ENCODE peak calls at places on chromosomes 16 and 17, in ten cellular contexts. One of them, this sample, is unnamed.

GRCh38 chr17:34820922-34821321 is 140.3 kb downstream of the CCT6B start:
- DNase-seq in kidney tubule cell: peak
- DNase-seq in central memory CD4-positive, alpha-beta T cell: no peak
- DNase-seq in stimulated activated CD8-positive, alpha-beta memory T cell treated with anti-CD3 and anti-CD28 coated beads, Interleukin-15, amount 100 ng/mL, for 24 hours: no peak
- DNase-seq in OCI-LY7: no peak
- DNase-seq in T-helper 22 cell: no peak
- DNase-seq in WERI-Rb-1: no peak
- DNase-seq in GM04503: no peak
- DNase-seq in NCI-H1436 treated with DMSO at 0.1 percent for 48 hours: no peak
- DNase-seq in activated CD4-positive, alpha-beta T cell treated with anti-CD3 and anti-CD28 coated beads, Interleukin-2, amount 50 U/mL, for 48 hours: no peak
- DNase-seq in this sample: no peak

GRCh38 chr16:69186642-69187386 is at the start of gene SNTB2:
- DNase-seq in OCI-LY7: peak
- DNase-seq in NCI-H1436 treated with DMSO at 0.1 percent for 48 hours: peak
- DNase-seq in activated CD4-positive, alpha-beta T cell treated with anti-CD3 and anti-CD28 coated beads, Interleukin-2, amount 50 U/mL, for 48 hours: peak
- DNase-seq in T-helper 22 cell: peak
- DNase-seq in stimulated activated CD8-positive, alpha-beta memory T cell treated with anti-CD3 and anti-CD28 coated beads, Interleukin-15, amount 100 ng/mL, for 24 hours: peak
- DNase-seq in GM04503: peak
- DNase-seq in kidney tubule cell: peak
- DNase-seq in central memory CD4-positive, alpha-beta T cell: peak
- DNase-seq in WERI-Rb-1: peak
- DNase-seq in this sample: peak

GRCh38 chr17:20051624-20052023 is 42.5 kb downstream of the SPECC1 start:
- DNase-seq in GM04503: no peak
- DNase-seq in T-helper 22 cell: no peak
- DNase-seq in stimulated activated CD8-positive, alpha-beta memory T cell treated with anti-CD3 and anti-CD28 coated beads, Interleukin-15, amount 100 ng/mL, for 24 hours: no peak
- DNase-seq in WERI-Rb-1: no peak
- DNase-seq in NCI-H1436 treated with DMSO at 0.1 percent for 48 hours: no peak
- DNase-seq in OCI-LY7: no peak
- DNase-seq in central memory CD4-positive, alpha-beta T cell: no peak
- DNase-seq in kidney tubule cell: no peak
- DNase-seq in activated CD4-positive, alpha-beta T cell treated with anti-CD3 and anti-CD28 coated beads, Interleukin-2, amount 50 U/mL, for 48 hours: no peak
- DNase-seq in this sample: no peak

GRCh38 chr17:78910885-78911284 is 7.9 kb upstream of the CEP295NL start:
- DNase-seq in central memory CD4-positive, alpha-beta T cell: no peak
- DNase-seq in activated CD4-positive, alpha-beta T cell treated with anti-CD3 and anti-CD28 coated beads, Interleukin-2, amount 50 U/mL, for 48 hours: no peak
- DNase-seq in WERI-Rb-1: no peak
- DNase-seq in NCI-H1436 treated with DMSO at 0.1 percent for 48 hours: no peak
- DNase-seq in OCI-LY7: no peak
- DNase-seq in T-helper 22 cell: no peak
- DNase-seq in stimulated activated CD8-positive, alpha-beta memory T cell treated with anti-CD3 and anti-CD28 coated beads, Interleukin-15, amount 100 ng/mL, for 24 hours: no peak
- DNase-seq in kidney tubule cell: no peak
- DNase-seq in GM04503: no peak
- DNase-seq in this sample: no peak

GRCh38 chr17:40224707-40225092 is 5.6 kb downstream of the WIPF2 start:
- DNase-seq in OCI-LY7: no peak
- DNase-seq in GM04503: no peak
- DNase-seq in stimulated activated CD8-positive, alpha-beta memory T cell treated with anti-CD3 and anti-CD28 coated beads, Interleukin-15, amount 100 ng/mL, for 24 hours: no peak
- DNase-seq in T-helper 22 cell: no peak
- DNase-seq in central memory CD4-positive, alpha-beta T cell: no peak
- DNase-seq in kidney tubule cell: peak
- DNase-seq in activated CD4-positive, alpha-beta T cell treated with anti-CD3 and anti-CD28 coated beads, Interleukin-2, amount 50 U/mL, for 48 hours: no peak
- DNase-seq in NCI-H1436 treated with DMSO at 0.1 percent for 48 hours: no peak
- DNase-seq in WERI-Rb-1: peak
- DNase-seq in this sample: no peak

GRCh38 chr17:63702223-63702577 is 2.3 kb upstream of the LIMD2 start:
- DNase-seq in activated CD4-positive, alpha-beta T cell treated with anti-CD3 and anti-CD28 coated beads, Interleukin-2, amount 50 U/mL, for 48 hours: peak
- DNase-seq in OCI-LY7: peak
- DNase-seq in central memory CD4-positive, alpha-beta T cell: peak
- DNase-seq in kidney tubule cell: no peak
- DNase-seq in GM04503: no peak
- DNase-seq in WERI-Rb-1: no peak
- DNase-seq in stimulated activated CD8-positive, alpha-beta memory T cell treated with anti-CD3 and anti-CD28 coated beads, Interleukin-15, amount 100 ng/mL, for 24 hours: no peak
- DNase-seq in NCI-H1436 treated with DMSO at 0.1 percent for 48 hours: no peak
- DNase-seq in T-helper 22 cell: peak
- DNase-seq in this sample: no peak

GRCh38 chr17:75827291-75828050 is 16.7 kb downstream of the UNC13D start:
- DNase-seq in WERI-Rb-1: peak
- DNase-seq in central memory CD4-positive, alpha-beta T cell: peak
- DNase-seq in kidney tubule cell: peak
- DNase-seq in stimulated activated CD8-positive, alpha-beta memory T cell treated with anti-CD3 and anti-CD28 coated beads, Interleukin-15, amount 100 ng/mL, for 24 hours: no peak
- DNase-seq in T-helper 22 cell: peak
- DNase-seq in NCI-H1436 treated with DMSO at 0.1 percent for 48 hours: peak
- DNase-seq in activated CD4-positive, alpha-beta T cell treated with anti-CD3 and anti-CD28 coated beads, Interleukin-2, amount 50 U/mL, for 48 hours: peak
- DNase-seq in OCI-LY7: peak
- DNase-seq in GM04503: no peak
- DNase-seq in this sample: peak

GRCh38 chr16:31185339-31185738 is 5.4 kb downstream of the FUS start:
- DNase-seq in stimulated activated CD8-positive, alpha-beta memory T cell treated with anti-CD3 and anti-CD28 coated beads, Interleukin-15, amount 100 ng/mL, for 24 hours: no peak
- DNase-seq in T-helper 22 cell: no peak
- DNase-seq in NCI-H1436 treated with DMSO at 0.1 percent for 48 hours: no peak
- DNase-seq in WERI-Rb-1: no peak
- DNase-seq in central memory CD4-positive, alpha-beta T cell: no peak
- DNase-seq in GM04503: no peak
- DNase-seq in kidney tubule cell: no peak
- DNase-seq in activated CD4-positive, alpha-beta T cell treated with anti-CD3 and anti-CD28 coated beads, Interleukin-2, amount 50 U/mL, for 48 hours: no peak
- DNase-seq in OCI-LY7: no peak
- DNase-seq in this sample: no peak

GRCh38 chr16:88688013-88688778 is 1.9 kb upstream of the SNAI3 start:
- DNase-seq in NCI-H1436 treated with DMSO at 0.1 percent for 48 hours: peak
- DNase-seq in T-helper 22 cell: no peak
- DNase-seq in kidney tubule cell: peak
- DNase-seq in central memory CD4-positive, alpha-beta T cell: no peak
- DNase-seq in OCI-LY7: no peak
- DNase-seq in GM04503: no peak
- DNase-seq in stimulated activated CD8-positive, alpha-beta memory T cell treated with anti-CD3 and anti-CD28 coated beads, Interleukin-15, amount 100 ng/mL, for 24 hours: no peak
- DNase-seq in WERI-Rb-1: peak
- DNase-seq in activated CD4-positive, alpha-beta T cell treated with anti-CD3 and anti-CD28 coated beads, Interleukin-2, amount 50 U/mL, for 48 hours: no peak
- DNase-seq in this sample: no peak

GRCh38 chr17:70901870-70902269 is 732.5 kb downstream of the KCNJ2 start:
- DNase-seq in kidney tubule cell: no peak
- DNase-seq in activated CD4-positive, alpha-beta T cell treated with anti-CD3 and anti-CD28 coated beads, Interleukin-2, amount 50 U/mL, for 48 hours: no peak
- DNase-seq in T-helper 22 cell: no peak
- DNase-seq in GM04503: no peak
- DNase-seq in NCI-H1436 treated with DMSO at 0.1 percent for 48 hours: no peak
- DNase-seq in central memory CD4-positive, alpha-beta T cell: no peak
- DNase-seq in WERI-Rb-1: no peak
- DNase-seq in stimulated activated CD8-positive, alpha-beta memory T cell treated with anti-CD3 and anti-CD28 coated beads, Interleukin-15, amount 100 ng/mL, for 24 hours: no peak
- DNase-seq in OCI-LY7: no peak
- DNase-seq in this sample: no peak

GRCh38 chr16:79776243-79776884 is 175.8 kb upstream of the MAF start:
- DNase-seq in kidney tubule cell: no peak
- DNase-seq in NCI-H1436 treated with DMSO at 0.1 percent for 48 hours: peak
- DNase-seq in OCI-LY7: no peak
- DNase-seq in stimulated activated CD8-positive, alpha-beta memory T cell treated with anti-CD3 and anti-CD28 coated beads, Interleukin-15, amount 100 ng/mL, for 24 hours: no peak
- DNase-seq in activated CD4-positive, alpha-beta T cell treated with anti-CD3 and anti-CD28 coated beads, Interleukin-2, amount 50 U/mL, for 48 hours: no peak
- DNase-seq in WERI-Rb-1: no peak
- DNase-seq in T-helper 22 cell: no peak
- DNase-seq in GM04503: no peak
- DNase-seq in central memory CD4-positive, alpha-beta T cell: no peak
- DNase-seq in this sample: no peak

GRCh38 chr16:56576585-56577299 is 11.9 kb downstream of the MT4 start:
- DNase-seq in activated CD4-positive, alpha-beta T cell treated with anti-CD3 and anti-CD28 coated beads, Interleukin-2, amount 50 U/mL, for 48 hours: peak
- DNase-seq in stimulated activated CD8-positive, alpha-beta memory T cell treated with anti-CD3 and anti-CD28 coated beads, Interleukin-15, amount 100 ng/mL, for 24 hours: peak
- DNase-seq in kidney tubule cell: peak
- DNase-seq in central memory CD4-positive, alpha-beta T cell: peak
- DNase-seq in WERI-Rb-1: peak
- DNase-seq in T-helper 22 cell: peak
- DNase-seq in OCI-LY7: peak
- DNase-seq in GM04503: no peak
- DNase-seq in NCI-H1436 treated with DMSO at 0.1 percent for 48 hours: no peak
- DNase-seq in this sample: peak

This sample was measured in NCI-H1930.